ENCODE peak calls at places on chromosome 11, in four cellular contexts. B is testis, Q is tibial nerve, T is endothelial cell of umbilical vein. K is an unnamed sample.

GRCh38 chr11:122723576-122723975 is 68.1 kb downstream of the UBASH3B start:
- DNase-seq in T (no peak), B (no peak), Q (no peak), K (no peak)

GRCh38 chr11:59173964-59174663 is 2.2 kb downstream of the DTX4 start:
- DNase-seq in Q (no peak), B (no peak), T (no peak), K (no peak)

GRCh38 chr11:43943357-43943930 is 1.0 kb downstream of the C11orf96 start:
- DNase-seq in T (peak), B (no peak), Q (no peak), K (no peak)

GRCh38 chr11:69572233-69572860 is 68.6 kb upstream of the CCND1 start:
- DNase-seq in B (no peak), T (no peak), Q (no peak), K (no peak)

GRCh38 chr11:8601376-8602133 is 7.5 kb upstream of the STK33 start:
- DNase-seq in T (no peak), Q (no peak), B (no peak), K (no peak)

GRCh38 chr11:76598426-76598839 is 72.1 kb downstream of the LRRC32 start:
- DNase-seq in Q (no peak), T (peak), B (peak), K (no peak)

GRCh38 chr11:2751523-2752203 is 51.9 kb upstream of the KCNQ1OT1 start:
- DNase-seq in B (no peak), T (no peak), Q (no peak), K (no peak)

GRCh38 chr11:92623055-92623454 is 346.4 kb upstream of the MTNR1B start:
- DNase-seq in T (no peak), Q (no peak), B (no peak), K (no peak)

GRCh38 chr11:76665921-76666351 is 4.6 kb downstream of the LRRC32 start:
- DNase-seq in T (no peak), Q (peak), B (no peak), K (no peak)

GRCh38 chr11:9385288-9385902 is 943 bp downstream of the IPO7 start:
- DNase-seq in T (no peak), Q (no peak), B (no peak), K (no peak)

GRCh38 chr11:35893796-35894475 is 49.9 kb upstream of the LDLRAD3 start:
- DNase-seq in B (no peak), Q (no peak), T (no peak), K (no peak)

GRCh38 chr11:117230286-117230961 is 1.4 kb downstream of the PCSK7 start:
- DNase-seq in T (no peak), Q (no peak), B (no peak), K (no peak)
- H3K27ac ChIP-seq in T (no peak), Q (peak), B (no peak), K (peak)

GRCh38 chr11:74084796-74085541 is 76.1 kb upstream of the UCP3 start:
- DNase-seq in T (no peak), Q (no peak), B (no peak), K (no peak)
- H3K27ac ChIP-seq in T (no peak), Q (no peak), B (no peak), K (no peak)

GRCh38 chr11:46719048-46719542 is at the start of gene F2:
- DNase-seq in Q (no peak), T (no peak), B (no peak), K (no peak)

GRCh38 chr11:46718155-46719019 is 626 bp upstream of the F2 start:
- DNase-seq in B (no peak), T (no peak), Q (no peak), K (no peak)

GRCh38 chr11:46721286-46721685 is 2.3 kb downstream of the F2 start:
- DNase-seq in T (no peak), B (no peak), Q (no peak), K (no peak)

GRCh38 chr11:46722566-46723358 is 3.7 kb downstream of the F2 start:
- DNase-seq in Q (no peak), T (no peak), B (no peak), K (no peak)

DNA sequence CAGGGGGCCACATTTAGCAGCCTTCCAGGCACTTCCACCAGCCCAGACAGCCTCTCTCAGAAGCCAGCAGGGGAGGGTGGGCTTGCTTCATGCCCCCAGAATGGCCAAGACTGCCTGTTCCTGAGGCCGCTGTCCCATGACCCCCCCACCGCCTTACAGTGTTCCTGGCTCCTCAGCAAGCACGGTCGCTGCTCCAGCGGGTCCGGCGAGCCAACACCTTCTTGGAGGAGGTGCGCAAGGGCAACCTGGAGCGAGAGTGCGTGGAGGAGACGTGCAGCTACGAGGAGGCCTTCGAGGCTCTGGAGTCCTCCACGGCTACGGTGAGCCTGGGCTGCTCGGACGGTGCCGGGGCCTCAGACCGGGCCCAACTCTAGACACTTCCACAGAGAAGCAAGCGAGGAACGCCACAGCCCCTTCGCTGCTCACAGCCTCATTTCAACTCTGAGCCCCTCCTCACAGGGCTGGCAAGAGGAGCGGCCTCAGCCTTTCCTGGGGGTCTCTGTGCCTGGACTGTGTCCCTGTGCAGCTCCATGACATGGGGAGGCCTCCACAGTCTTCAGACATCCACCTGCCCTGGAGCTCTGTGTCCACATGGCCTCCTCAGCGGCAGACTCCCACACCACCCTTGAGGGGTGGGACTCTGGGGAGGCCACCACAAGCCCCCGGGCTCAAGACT is 668 bp downstream of the F2 start:
- DNase-seq in B (no peak), Q (no peak), T (no peak), K (no peak)
- H3K27ac ChIP-seq in B (no peak), Q (no peak), T (no peak), K (no peak)

GRCh38 chr11:107696140-107696539 is 15.7 kb downstream of the SLN start:
- DNase-seq in T (peak), Q (no peak), B (no peak), K (no peak)

GRCh38 chr11:107697291-107697690 is 14.6 kb downstream of the SLN start:
- DNase-seq in Q (no peak), B (no peak), T (no peak), K (no peak)

GRCh38 chr11:107691003-107691402 is 20.9 kb downstream of the SLN start:
- DNase-seq in B (no peak), Q (no peak), T (peak), K (no peak)

GRCh38 chr11:107699371-107700348 is 12.2 kb downstream of the SLN start:
- DNase-seq in T (no peak), B (no peak), Q (no peak), K (no peak)

GRCh38 chr11:107695446-107695845 is 16.4 kb downstream of the SLN start:
- DNase-seq in Q (no peak), B (no peak), T (no peak), K (no peak)
- H3K27ac ChIP-seq in Q (no peak), B (no peak), T (no peak), K (no peak)

DNA sequence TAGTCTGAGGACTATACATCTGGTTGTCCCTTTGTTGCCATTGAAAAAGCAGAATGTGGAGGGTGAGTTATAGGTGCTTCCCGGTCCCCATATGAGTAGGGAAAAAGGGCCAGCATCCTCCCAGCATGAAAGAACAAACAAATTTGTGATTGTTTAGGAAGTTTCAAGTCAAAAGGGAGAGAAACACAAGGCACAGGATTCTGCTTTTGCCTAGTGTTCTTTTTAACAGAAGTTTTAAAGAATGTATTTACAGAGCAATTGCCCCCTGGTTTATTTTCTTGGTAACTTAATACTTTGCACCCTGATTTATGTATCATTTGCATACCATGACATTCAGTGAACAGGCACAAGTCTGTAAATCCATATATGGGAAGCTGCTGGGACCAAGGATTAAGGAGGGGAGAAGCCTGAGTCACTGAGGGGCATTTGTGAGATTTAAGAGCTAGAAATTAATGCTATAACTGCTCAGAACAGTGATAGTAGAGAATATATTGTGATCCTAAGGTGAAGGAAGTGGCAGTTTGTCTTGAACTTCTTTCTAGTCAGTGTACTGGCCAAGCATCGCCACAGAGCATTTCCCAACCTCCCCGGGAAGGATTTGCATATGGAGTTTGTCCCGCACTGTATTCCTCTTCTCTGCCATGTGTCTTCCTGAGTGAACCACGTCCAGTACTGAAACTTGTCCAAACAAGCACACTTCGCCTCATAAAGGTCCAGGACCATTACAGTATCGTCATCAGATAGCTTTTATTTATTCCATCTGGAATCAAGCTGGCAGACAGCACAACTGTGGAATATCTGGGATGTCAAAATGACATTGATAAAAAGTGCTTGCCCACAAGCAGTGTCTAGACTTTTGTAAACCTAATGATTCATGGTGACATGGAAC is 103.0 kb downstream of the DBX1 start:
- DNase-seq in T (no peak), B (no peak), Q (no peak), K (no peak)
- H3K27ac ChIP-seq in T (no peak), B (no peak), Q (no peak), K (no peak)

DNA sequence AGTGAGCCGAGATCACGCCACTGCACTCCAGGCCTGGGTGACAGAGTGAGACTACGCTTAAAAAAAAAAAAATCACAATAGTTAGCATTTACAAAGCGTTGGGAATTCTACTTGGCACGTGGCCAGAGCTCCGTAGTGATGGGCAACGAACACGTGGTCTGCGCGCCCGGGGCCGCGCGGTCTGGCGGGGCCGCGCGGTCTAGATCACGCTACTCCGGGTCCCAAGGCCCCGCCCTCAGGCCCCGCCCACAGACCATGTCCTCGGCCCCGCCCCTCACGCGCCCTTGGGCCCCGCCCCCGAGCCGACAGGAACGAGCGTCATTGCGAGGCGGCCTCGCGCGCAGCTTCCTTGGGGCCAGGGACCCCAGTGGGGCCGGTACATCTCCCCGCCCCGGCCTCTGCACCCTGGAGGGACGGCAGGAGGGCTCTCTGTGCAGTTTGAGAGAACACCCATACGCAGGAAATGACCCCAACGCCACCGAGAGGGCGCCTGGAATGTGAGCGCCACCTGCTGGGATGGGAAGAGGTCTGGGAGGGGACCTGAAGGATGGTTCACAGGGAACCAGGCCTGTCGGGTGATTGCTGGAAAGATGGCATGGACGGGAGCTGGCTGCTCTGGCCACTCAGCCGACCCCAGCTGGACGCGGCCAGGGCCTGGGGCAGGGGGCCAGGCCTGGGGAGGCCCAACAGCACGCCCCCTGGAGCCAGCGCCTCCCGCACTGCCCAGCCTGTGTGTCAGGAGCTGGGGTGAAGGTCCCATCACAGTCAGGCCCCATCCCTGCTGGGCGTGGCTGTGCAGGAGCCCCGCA is 2.0 kb upstream of the PTDSS2 start:
- DNase-seq in Q (peak), T (peak), B (peak), K (peak)
- H3K27ac ChIP-seq in Q (peak), T (peak), B (peak), K (peak)

DNA sequence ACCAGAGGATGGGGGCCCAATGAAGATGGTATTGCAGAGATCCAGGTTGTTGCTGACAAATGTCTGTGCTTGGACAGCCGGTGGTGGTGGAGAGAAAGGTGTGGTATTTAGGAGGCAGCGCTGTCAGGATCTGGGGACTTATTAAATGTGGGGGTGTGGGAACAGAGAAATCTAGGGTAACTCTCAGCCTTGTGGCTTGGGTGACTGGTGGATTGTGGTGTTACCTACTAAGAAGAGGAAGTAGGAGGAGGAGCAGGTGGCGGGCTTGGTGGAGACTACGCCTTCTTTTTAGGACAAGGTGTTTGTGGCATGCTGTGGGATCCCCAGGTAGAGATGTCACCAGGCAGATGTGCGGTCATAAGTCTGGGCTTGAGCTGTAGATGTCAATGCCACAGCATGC is 144.0 kb downstream of the GRIK4 start:
- DNase-seq in T (no peak), Q (no peak), B (no peak), K (no peak)
- H3K27ac ChIP-seq in T (no peak), Q (no peak), B (no peak), K (no peak)

K was measured in CD8-positive, alpha-beta T cell.